ENCODE peak calls at places on chromosome 1, in seven cellular contexts. One of them, this sample, is unnamed.

GRCh38 chr1:220880726-220881506 is 1.7 kb downstream of the HLX start:
- DNase-seq in CD8-positive, alpha-beta T cell: no peak
- DNase-seq in ovary: peak
- DNase-seq in hepatocyte: peak
- DNase-seq in transverse colon: peak
- DNase-seq in Peyer's patch: peak
- DNase-seq in lower lobe of right lung: peak
- DNase-seq in this sample: peak

GRCh38 chr1:200909757-200910239 is 15.1 kb downstream of the INAVA start:
- DNase-seq in CD8-positive, alpha-beta T cell: no peak
- DNase-seq in ovary: no peak
- DNase-seq in hepatocyte: no peak
- DNase-seq in transverse colon: no peak
- DNase-seq in Peyer's patch: no peak
- DNase-seq in lower lobe of right lung: no peak
- DNase-seq in this sample: no peak

GRCh38 chr1:33130297-33130696 is 49.3 kb downstream of the AZIN2 start:
- DNase-seq in CD8-positive, alpha-beta T cell: no peak
- DNase-seq in ovary: no peak
- DNase-seq in hepatocyte: no peak
- DNase-seq in transverse colon: no peak
- DNase-seq in Peyer's patch: no peak
- DNase-seq in lower lobe of right lung: no peak
- DNase-seq in this sample: no peak

GRCh38 chr1:247574236-247574635 is 13.9 kb upstream of the OR2G2 start:
- DNase-seq in CD8-positive, alpha-beta T cell: no peak
- DNase-seq in ovary: no peak
- DNase-seq in hepatocyte: no peak
- DNase-seq in transverse colon: no peak
- DNase-seq in Peyer's patch: no peak
- DNase-seq in lower lobe of right lung: no peak
- DNase-seq in this sample: no peak

GRCh38 chr1:33295450-33296081 is 25.3 kb downstream of the A3GALT2 start:
- DNase-seq in CD8-positive, alpha-beta T cell: peak
- DNase-seq in ovary: peak
- DNase-seq in hepatocyte: peak
- DNase-seq in transverse colon: peak
- DNase-seq in Peyer's patch: peak
- DNase-seq in lower lobe of right lung: peak
- DNase-seq in this sample: peak

GRCh38 chr1:206728588-206728987 is 42.0 kb upstream of the IL19 start:
- DNase-seq in CD8-positive, alpha-beta T cell: no peak
- DNase-seq in ovary: no peak
- DNase-seq in hepatocyte: no peak
- DNase-seq in transverse colon: no peak
- DNase-seq in Peyer's patch: no peak
- DNase-seq in lower lobe of right lung: no peak
- DNase-seq in this sample: no peak

GRCh38 chr1:114671011-114671938 is 1.4 kb upstream of the DENND2C start:
- DNase-seq in CD8-positive, alpha-beta T cell: no peak
- DNase-seq in ovary: no peak
- DNase-seq in hepatocyte: no peak
- DNase-seq in transverse colon: no peak
- DNase-seq in Peyer's patch: no peak
- DNase-seq in lower lobe of right lung: no peak
- DNase-seq in this sample: no peak

GRCh38 chr1:245074232-245074747 is 80.5 kb upstream of the KIF26B start:
- DNase-seq in CD8-positive, alpha-beta T cell: no peak
- DNase-seq in ovary: no peak
- DNase-seq in hepatocyte: peak
- DNase-seq in transverse colon: no peak
- DNase-seq in Peyer's patch: no peak
- DNase-seq in lower lobe of right lung: no peak
- DNase-seq in this sample: no peak

GRCh38 chr1:2508751-2509150 is 17.6 kb downstream of the PANK4 start:
- DNase-seq in CD8-positive, alpha-beta T cell: no peak
- DNase-seq in ovary: no peak
- DNase-seq in hepatocyte: no peak
- DNase-seq in transverse colon: no peak
- DNase-seq in Peyer's patch: no peak
- DNase-seq in lower lobe of right lung: no peak
- DNase-seq in this sample: no peak

GRCh38 chr1:48356901-48357300 is 115.1 kb downstream of the SPATA6 start:
- DNase-seq in CD8-positive, alpha-beta T cell: no peak
- DNase-seq in ovary: no peak
- DNase-seq in hepatocyte: no peak
- DNase-seq in transverse colon: no peak
- DNase-seq in Peyer's patch: no peak
- DNase-seq in lower lobe of right lung: no peak
- DNase-seq in this sample: no peak

GRCh38 chr1:91605566-91605965 is 104.9 kb downstream of the CDC7 start:
- DNase-seq in CD8-positive, alpha-beta T cell: no peak
- DNase-seq in ovary: no peak
- DNase-seq in hepatocyte: no peak
- DNase-seq in transverse colon: no peak
- DNase-seq in Peyer's patch: no peak
- DNase-seq in lower lobe of right lung: no peak
- DNase-seq in this sample: no peak

GRCh38 chr1:169931795-169932195 is 38.1 kb upstream of the SCYL3 start:
- DNase-seq in CD8-positive, alpha-beta T cell: no peak
- DNase-seq in ovary: no peak
- DNase-seq in hepatocyte: no peak
- DNase-seq in transverse colon: no peak
- DNase-seq in Peyer's patch: no peak
- DNase-seq in lower lobe of right lung: no peak
- DNase-seq in this sample: no peak

GRCh38 chr1:151846062-151846568 is 6.5 kb upstream of the C2CD4D start:
- DNase-seq in CD8-positive, alpha-beta T cell: no peak
- DNase-seq in ovary: no peak
- DNase-seq in hepatocyte: peak
- DNase-seq in transverse colon: no peak
- DNase-seq in Peyer's patch: no peak
- DNase-seq in lower lobe of right lung: no peak
- DNase-seq in this sample: no peak

GRCh38 chr1:66505671-66506392 is 28.1 kb upstream of the SGIP1 start:
- DNase-seq in CD8-positive, alpha-beta T cell: no peak
- DNase-seq in ovary: no peak
- DNase-seq in hepatocyte: no peak
- DNase-seq in transverse colon: no peak
- DNase-seq in Peyer's patch: no peak
- DNase-seq in lower lobe of right lung: no peak
- DNase-seq in this sample: no peak

GRCh38 chr1:205950280-205950679 is 7.0 kb upstream of the SLC26A9 start:
- DNase-seq in CD8-positive, alpha-beta T cell: no peak
- DNase-seq in ovary: no peak
- DNase-seq in hepatocyte: no peak
- DNase-seq in transverse colon: peak
- DNase-seq in Peyer's patch: no peak
- DNase-seq in lower lobe of right lung: no peak
- DNase-seq in this sample: peak

GRCh38 chr1:170096806-170097340 is 22.4 kb upstream of the KIFAP3 start:
- DNase-seq in CD8-positive, alpha-beta T cell: no peak
- DNase-seq in ovary: no peak
- DNase-seq in hepatocyte: no peak
- DNase-seq in transverse colon: no peak
- DNase-seq in Peyer's patch: no peak
- DNase-seq in lower lobe of right lung: no peak
- DNase-seq in this sample: no peak

GRCh38 chr1:227894831-227895451 is 52.8 kb downstream of the WNT9A start:
- DNase-seq in CD8-positive, alpha-beta T cell: peak
- DNase-seq in ovary: no peak
- DNase-seq in hepatocyte: no peak
- DNase-seq in transverse colon: peak
- DNase-seq in Peyer's patch: no peak
- DNase-seq in lower lobe of right lung: peak
- DNase-seq in this sample: no peak

GRCh38 chr1:4018721-4019521 is 118.8 kb upstream of the C1orf174 start:
- DNase-seq in CD8-positive, alpha-beta T cell: no peak
- DNase-seq in ovary: no peak
- DNase-seq in hepatocyte: no peak
- DNase-seq in transverse colon: no peak
- DNase-seq in Peyer's patch: no peak
- DNase-seq in lower lobe of right lung: no peak
- DNase-seq in this sample: no peak

GRCh38 chr1:54715493-54716298 is at the start of gene TTC4:
- DNase-seq in CD8-positive, alpha-beta T cell: peak
- DNase-seq in ovary: peak
- DNase-seq in hepatocyte: peak
- DNase-seq in transverse colon: peak
- DNase-seq in Peyer's patch: peak
- DNase-seq in lower lobe of right lung: peak
- DNase-seq in this sample: peak

GRCh38 chr1:108691128-108691885 is 803 bp upstream of the PRPF38B start:
- DNase-seq in CD8-positive, alpha-beta T cell: no peak
- DNase-seq in ovary: no peak
- DNase-seq in hepatocyte: no peak
- DNase-seq in transverse colon: no peak
- DNase-seq in Peyer's patch: no peak
- DNase-seq in lower lobe of right lung: no peak
- DNase-seq in this sample: no peak

GRCh38 chr1:202810615-202811295 is at the start of gene PCAT6:
- DNase-seq in CD8-positive, alpha-beta T cell: peak
- DNase-seq in ovary: peak
- DNase-seq in hepatocyte: peak
- DNase-seq in transverse colon: peak
- DNase-seq in Peyer's patch: peak
- DNase-seq in lower lobe of right lung: peak
- DNase-seq in this sample: peak

GRCh38 chr1:8376358-8376840 is 58.5 kb downstream of the SLC45A1 start:
- DNase-seq in CD8-positive, alpha-beta T cell: no peak
- DNase-seq in ovary: no peak
- DNase-seq in hepatocyte: no peak
- DNase-seq in transverse colon: no peak
- DNase-seq in Peyer's patch: no peak
- DNase-seq in lower lobe of right lung: no peak
- DNase-seq in this sample: no peak

GRCh38 chr1:8377382-8377928 is 59.5 kb downstream of the SLC45A1 start:
- DNase-seq in CD8-positive, alpha-beta T cell: no peak
- DNase-seq in ovary: no peak
- DNase-seq in hepatocyte: no peak
- DNase-seq in transverse colon: no peak
- DNase-seq in Peyer's patch: no peak
- DNase-seq in lower lobe of right lung: no peak
- DNase-seq in this sample: no peak

GRCh38 chr1:8373547-8374270 is 55.8 kb downstream of the SLC45A1 start:
- DNase-seq in CD8-positive, alpha-beta T cell: no peak
- DNase-seq in ovary: peak
- DNase-seq in hepatocyte: peak
- DNase-seq in transverse colon: peak
- DNase-seq in Peyer's patch: no peak
- DNase-seq in lower lobe of right lung: peak
- DNase-seq in this sample: peak

GRCh38 chr1:8374356-8374755 is 56.4 kb downstream of the SLC45A1 start:
- DNase-seq in CD8-positive, alpha-beta T cell: no peak
- DNase-seq in ovary: no peak
- DNase-seq in hepatocyte: no peak
- DNase-seq in transverse colon: no peak
- DNase-seq in Peyer's patch: no peak
- DNase-seq in lower lobe of right lung: no peak
- DNase-seq in this sample: no peak

DNA sequence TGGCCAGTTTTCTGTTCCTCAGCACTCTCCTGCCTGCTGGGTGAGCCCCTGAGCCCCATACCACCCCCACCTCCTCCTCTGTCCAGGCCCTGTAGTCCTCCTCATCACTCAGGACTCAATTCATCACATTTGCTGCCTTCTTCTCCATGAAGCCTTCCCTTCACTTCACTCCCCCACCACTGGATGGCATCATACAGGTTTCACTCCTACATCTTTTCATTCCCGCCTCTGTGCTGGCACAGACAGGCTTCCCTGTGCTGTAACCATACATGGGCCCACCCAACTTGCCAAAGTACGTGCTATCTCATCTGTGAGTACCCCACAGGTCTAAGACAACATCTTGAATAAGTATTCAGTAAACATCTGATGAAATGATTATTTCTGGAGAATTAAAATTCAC is 56.9 kb downstream of the SLC45A1 start:
- DNase-seq in CD8-positive, alpha-beta T cell: peak
- DNase-seq in ovary: no peak
- DNase-seq in hepatocyte: no peak
- DNase-seq in transverse colon: peak
- DNase-seq in Peyer's patch: no peak
- DNase-seq in lower lobe of right lung: no peak
- DNase-seq in this sample: no peak
- TF ChIP-seq CTCF in CD8-positive, alpha-beta T cell: peak
- TF ChIP-seq CTCF in ovary: no peak
- TF ChIP-seq CTCF in hepatocyte: peak
- TF ChIP-seq CTCF in transverse colon: peak
- TF ChIP-seq CTCF in Peyer's patch: no peak
- TF ChIP-seq CTCF in lower lobe of right lung: peak
- TF ChIP-seq CTCF in this sample: no peak

GRCh38 chr1:1040004-1040991 is 20.4 kb downstream of the AGRN start:
- DNase-seq in CD8-positive, alpha-beta T cell: peak
- DNase-seq in ovary: peak
- DNase-seq in hepatocyte: peak
- DNase-seq in transverse colon: peak
- DNase-seq in Peyer's patch: peak
- DNase-seq in lower lobe of right lung: peak
- DNase-seq in this sample: peak
- TF ChIP-seq CTCF in CD8-positive, alpha-beta T cell: no peak
- TF ChIP-seq CTCF in ovary: no peak
- TF ChIP-seq CTCF in hepatocyte: peak
- TF ChIP-seq CTCF in transverse colon: peak
- TF ChIP-seq CTCF in Peyer's patch: no peak
- TF ChIP-seq CTCF in lower lobe of right lung: no peak
- TF ChIP-seq CTCF in this sample: no peak

DNA sequence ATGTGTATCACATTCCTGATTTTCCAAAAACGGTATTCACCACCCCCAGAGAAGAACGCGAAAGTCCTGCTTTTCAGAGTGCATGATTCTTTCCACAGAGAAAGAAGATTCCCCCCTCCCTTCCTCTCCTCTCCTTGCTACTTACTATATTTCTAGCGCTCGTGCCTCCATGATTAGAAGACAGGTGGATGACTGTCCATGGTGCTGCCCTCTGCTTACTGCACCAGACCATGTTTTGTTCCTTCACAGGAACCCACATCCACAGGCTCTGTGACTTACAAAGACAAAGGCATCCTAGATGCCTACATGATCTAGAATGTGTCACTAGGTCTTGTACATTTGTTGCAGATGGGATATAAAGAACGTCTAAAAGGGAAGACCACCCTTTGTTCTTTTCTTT is 49.1 kb upstream of the ZNF648 start:
- DNase-seq in CD8-positive, alpha-beta T cell: no peak
- DNase-seq in ovary: no peak
- DNase-seq in hepatocyte: no peak
- DNase-seq in transverse colon: no peak
- DNase-seq in Peyer's patch: no peak
- DNase-seq in lower lobe of right lung: no peak
- DNase-seq in this sample: no peak
- TF ChIP-seq CTCF in CD8-positive, alpha-beta T cell: no peak
- TF ChIP-seq CTCF in ovary: no peak
- TF ChIP-seq CTCF in hepatocyte: no peak
- TF ChIP-seq CTCF in transverse colon: no peak
- TF ChIP-seq CTCF in Peyer's patch: no peak
- TF ChIP-seq CTCF in lower lobe of right lung: no peak
- TF ChIP-seq CTCF in this sample: no peak

DNA sequence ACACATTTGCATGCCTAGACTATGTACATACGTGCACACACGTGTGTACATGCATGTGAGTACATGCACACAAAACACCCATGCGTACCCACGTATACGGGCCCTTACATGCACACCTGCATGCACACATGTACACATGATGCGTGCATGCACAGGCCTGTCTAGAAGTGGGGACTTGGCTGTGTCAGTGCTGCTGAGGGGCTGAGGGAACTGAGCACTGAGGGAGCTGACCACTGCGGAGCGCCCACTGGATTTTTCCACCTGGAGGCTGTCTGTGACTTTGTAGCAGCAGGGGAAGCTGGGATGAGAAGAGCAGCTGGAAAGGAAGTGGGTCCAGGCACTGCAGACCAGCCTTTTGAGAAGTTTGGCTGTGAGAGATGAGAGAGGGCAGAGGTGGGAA is 20.8 kb downstream of the PODN start:
- DNase-seq in CD8-positive, alpha-beta T cell: no peak
- DNase-seq in ovary: no peak
- DNase-seq in hepatocyte: no peak
- DNase-seq in transverse colon: no peak
- DNase-seq in Peyer's patch: no peak
- DNase-seq in lower lobe of right lung: peak
- DNase-seq in this sample: no peak
- TF ChIP-seq CTCF in CD8-positive, alpha-beta T cell: no peak
- TF ChIP-seq CTCF in ovary: no peak
- TF ChIP-seq CTCF in hepatocyte: no peak
- TF ChIP-seq CTCF in transverse colon: no peak
- TF ChIP-seq CTCF in Peyer's patch: no peak
- TF ChIP-seq CTCF in lower lobe of right lung: no peak
- TF ChIP-seq CTCF in this sample: no peak